ENCODE peak calls at places on chromosomes 6 and 20, in ten cellular contexts. G is SK-MEL-5; F is AG09309; T is esophagus muscularis mucosa; B is sciatic nerve; E is AG04450; R is stimulated activated naive B cell treated with anti-CD40 and anti-IgM and Interleukin-4, amounts not matched to agents 10 μg/mL and 1 μg/mL and 100 μg/mL, for 72 hours; K is ELR; D is activated gamma-delta T cell treated with Interleukin-2 at 50 U/mL for 16 hours; J is anterior cingulate cortex. M is an unnamed sample.

GRCh38 chr20:2759143-2759542 is 41.3 kb downstream of the CPXM1 start:
- DNase-seq in G (no peak), F (no peak), T (no peak), B (peak; percentile 32), E (no peak), R (no peak), K (no peak), D (no peak), J (no peak), M (no peak)

GRCh38 chr20:17626217-17627007 is 55.6 kb downstream of the RRBP1 start:
- DNase-seq in G (no peak), F (no peak), T (no peak), B (peak; percentile 55), E (no peak), R (no peak), K (no peak), D (no peak), J (no peak), M (no peak)

GRCh38 chr6:150567823-150568383 is 31.8 kb upstream of the PLEKHG1 start:
- DNase-seq in G (no peak), F (no peak), T (no peak), B (no peak), E (no peak), R (no peak), K (no peak), D (no peak), J (no peak), M (no peak)

GRCh38 chr6:34425132-34425497 is 754 bp downstream of the RPS10 start:
- DNase-seq in G (no peak), F (no peak), T (no peak), B (no peak), E (no peak), R (no peak), K (no peak), D (peak; percentile 3), J (no peak), M (no peak)

GRCh38 chr20:4187147-4187546 is 171.8 kb upstream of the RNF24 start:
- DNase-seq in G (no peak), F (no peak), T (no peak), B (no peak), E (no peak), R (no peak), K (no peak), D (no peak), J (no peak), M (no peak)

GRCh38 chr20:11217322-11217989 is 543.7 kb upstream of the JAG1 start:
- DNase-seq in G (no peak), F (no peak), T (no peak), B (no peak), E (no peak), R (no peak), K (no peak), D (no peak), J (no peak), M (no peak)

GRCh38 chr6:113564401-113565161 is 292.6 kb upstream of the MARCKS start:
- DNase-seq in G (no peak), F (peak; percentile 93), T (peak; percentile 94), B (peak; percentile 88), E (peak; percentile 79), R (peak; percentile 7), K (peak; percentile 87), D (no peak), J (peak; percentile 84), M (peak; percentile 12)

GRCh38 chr6:151807513-151808330 is at the start of gene ESR1:
- DNase-seq in G (no peak), F (no peak), T (no peak), B (peak; percentile 68), E (no peak), R (peak; percentile 24), K (no peak), D (no peak), J (no peak), M (no peak)

GRCh38 chr6:17226766-17227338 is 54.3 kb upstream of the RBM24 start:
- DNase-seq in G (peak; percentile 24), F (no peak), T (no peak), B (no peak), E (no peak), R (no peak), K (peak; percentile 20), D (no peak), J (no peak), M (no peak)

GRCh38 chr20:57658447-57659130 is 38.4 kb upstream of the ZBP1 start:
- DNase-seq in G (no peak), F (no peak), T (no peak), B (peak; percentile 43), E (no peak), R (no peak), K (no peak), D (no peak), J (no peak), M (no peak)

GRCh38 chr20:33842346-33842745 is 31.2 kb downstream of the CHMP4B start:
- DNase-seq in G (no peak), F (no peak), T (no peak), B (no peak), E (no peak), R (no peak), K (no peak), D (no peak), J (no peak), M (no peak)

GRCh38 chr6:106027760-106028159 is 58.4 kb upstream of the PRDM1 start:
- DNase-seq in G (no peak), F (no peak), T (no peak), B (no peak), E (no peak), R (no peak), K (no peak), D (no peak), J (no peak), M (no peak)

GRCh38 chr20:43583982-43584432 is 6.7 kb upstream of the IFT52 start:
- DNase-seq in G (peak; percentile 62), F (peak; percentile 98), T (no peak), B (peak; percentile 83), E (peak; percentile 92), R (no peak), K (peak; percentile 76), D (no peak), J (peak; percentile 12), M (peak; percentile 99)

GRCh38 chr20:5696011-5696559 is 54.1 kb upstream of the SHLD1 start:
- DNase-seq in G (no peak), F (peak; percentile 33), T (no peak), B (no peak), E (peak; percentile 92), R (no peak), K (peak; percentile 86), D (no peak), J (no peak), M (no peak)

GRCh38 chr6:111711476-111711875 is 105.8 kb upstream of the TRAF3IP2 start:
- DNase-seq in G (peak; percentile 29), F (no peak), T (no peak), B (peak; percentile 69), E (no peak), R (no peak), K (no peak), D (no peak), J (no peak), M (no peak)

GRCh38 chr6:6721606-6722005 is 133.1 kb downstream of the LY86 start:
- DNase-seq in G (no peak), F (no peak), T (no peak), B (no peak), E (no peak), R (no peak), K (no peak), D (no peak), J (no peak), M (peak; percentile 50)

GRCh38 chr20:46903256-46903655 is 8.6 kb downstream of the EYA2 start:
- DNase-seq in G (no peak), F (no peak), T (no peak), B (no peak), E (no peak), R (no peak), K (no peak), D (no peak), J (no peak), M (no peak)

GRCh38 chr20:25453035-25453810 is 45.8 kb downstream of the GINS1 start:
- DNase-seq in G (peak; percentile 55), F (no peak), T (no peak), B (no peak), E (no peak), R (no peak), K (peak; percentile 59), D (no peak), J (no peak), M (no peak)

GRCh38 chr6:34527751-34528670 is 28.1 kb downstream of the SPDEF start:
- DNase-seq in G (no peak), F (no peak), T (no peak), B (no peak), E (no peak), R (no peak), K (no peak), D (no peak), J (no peak), M (no peak)

GRCh38 chr6:5851261-5851757 is 155.4 kb downstream of the NRN1 start:
- DNase-seq in G (no peak), F (no peak), T (no peak), B (peak; percentile 71), E (no peak), R (peak; percentile 70), K (no peak), D (peak; percentile 42), J (peak; percentile 78), M (no peak)

GRCh38 chr20:35681953-35682352 is 17.2 kb downstream of the NFS1 start:
- DNase-seq in G (no peak), F (no peak), T (no peak), B (no peak), E (no peak), R (no peak), K (no peak), D (no peak), J (no peak), M (no peak)

GRCh38 chr20:33915726-33916331 is 77.9 kb upstream of the RALY start:
- DNase-seq in G (peak; percentile 78), F (no peak), T (no peak), B (no peak), E (no peak), R (peak; percentile 4), K (peak; percentile 44), D (peak; percentile 53), J (no peak), M (peak; percentile 56)

GRCh38 chr6:154653385-154653784 is 79.8 kb upstream of the SCAF8 start:
- DNase-seq in G (no peak), F (no peak), T (peak; percentile 50), B (no peak), E (no peak), R (no peak), K (no peak), D (no peak), J (no peak), M (no peak)

GRCh38 chr6:131955876-131956275 is 4.7 kb upstream of the CCN2 start:
- DNase-seq in G (no peak), F (no peak), T (no peak), B (no peak), E (no peak), R (no peak), K (no peak), D (no peak), J (no peak), M (no peak)

GRCh38 chr6:52526634-52527033 is 50.2 kb downstream of the TRAM2 start:
- DNase-seq in G (no peak), F (no peak), T (no peak), B (no peak), E (no peak), R (no peak), K (peak; percentile 89), D (no peak), J (no peak), M (no peak)

GRCh38 chr20:50628326-50628725 is 63.0 kb downstream of the RIPOR3 start:
- DNase-seq in G (no peak), F (no peak), T (no peak), B (no peak), E (no peak), R (no peak), K (no peak), D (no peak), J (no peak), M (peak; percentile 65)

GRCh38 chr20:31712564-31713311 is 9.9 kb downstream of the BCL2L1 start:
- DNase-seq in G (peak; percentile 64), F (no peak), T (peak; percentile 97), B (peak; percentile 77), E (peak; percentile 67), R (no peak), K (peak; percentile 91), D (no peak), J (peak; percentile 33), M (no peak)